ENCODE peak calls at places on chromosomes 3 and 15, in six cellular contexts. One of them, this sample, is unnamed.

GRCh38 chr15:68829068-68829467 is 8.4 kb upstream of the ANP32A start:
- ATAC-seq in activated CD8-positive, alpha-beta T cell treated with anti-CD3 and anti-CD28 coated beads for 36 hours: peak
- ATAC-seq in foreskin keratinocyte: peak
- ATAC-seq in RWPE2: peak
- ATAC-seq in left ventricle myocardium superior: peak
- ATAC-seq in upper lobe of left lung: no peak
- ATAC-seq in this sample: no peak

GRCh38 chr3:139105154-139105702 is 60.5 kb upstream of the PRR23C start:
- ATAC-seq in activated CD8-positive, alpha-beta T cell treated with anti-CD3 and anti-CD28 coated beads for 36 hours: no peak
- ATAC-seq in foreskin keratinocyte: no peak
- ATAC-seq in RWPE2: no peak
- ATAC-seq in left ventricle myocardium superior: no peak
- ATAC-seq in upper lobe of left lung: no peak
- ATAC-seq in this sample: no peak

GRCh38 chr3:84128024-84128423 is 830.8 kb upstream of the CADM2 start:
- ATAC-seq in activated CD8-positive, alpha-beta T cell treated with anti-CD3 and anti-CD28 coated beads for 36 hours: no peak
- ATAC-seq in foreskin keratinocyte: no peak
- ATAC-seq in RWPE2: no peak
- ATAC-seq in left ventricle myocardium superior: no peak
- ATAC-seq in upper lobe of left lung: no peak
- ATAC-seq in this sample: no peak

GRCh38 chr3:129058441-129059194 is 2.0 kb upstream of the GP9 start:
- ATAC-seq in activated CD8-positive, alpha-beta T cell treated with anti-CD3 and anti-CD28 coated beads for 36 hours: peak
- ATAC-seq in foreskin keratinocyte: peak
- ATAC-seq in RWPE2: peak
- ATAC-seq in left ventricle myocardium superior: peak
- ATAC-seq in upper lobe of left lung: peak
- ATAC-seq in this sample: no peak

GRCh38 chr3:15185404-15185803 is 20.6 kb upstream of the CAPN7 start:
- ATAC-seq in activated CD8-positive, alpha-beta T cell treated with anti-CD3 and anti-CD28 coated beads for 36 hours: no peak
- ATAC-seq in foreskin keratinocyte: no peak
- ATAC-seq in RWPE2: no peak
- ATAC-seq in left ventricle myocardium superior: no peak
- ATAC-seq in upper lobe of left lung: no peak
- ATAC-seq in this sample: no peak

GRCh38 chr15:40694706-40695468 is at the start of gene RAD51:
- ATAC-seq in activated CD8-positive, alpha-beta T cell treated with anti-CD3 and anti-CD28 coated beads for 36 hours: peak
- ATAC-seq in foreskin keratinocyte: peak
- ATAC-seq in RWPE2: peak
- ATAC-seq in left ventricle myocardium superior: peak
- ATAC-seq in upper lobe of left lung: peak
- ATAC-seq in this sample: peak

GRCh38 chr15:70447927-70448698 is 315.2 kb downstream of the UACA start:
- ATAC-seq in activated CD8-positive, alpha-beta T cell treated with anti-CD3 and anti-CD28 coated beads for 36 hours: peak
- ATAC-seq in foreskin keratinocyte: no peak
- ATAC-seq in RWPE2: no peak
- ATAC-seq in left ventricle myocardium superior: peak
- ATAC-seq in upper lobe of left lung: no peak
- ATAC-seq in this sample: no peak

GRCh38 chr3:197518794-197519451 is 36.8 kb downstream of the BDH1 start:
- ATAC-seq in activated CD8-positive, alpha-beta T cell treated with anti-CD3 and anti-CD28 coated beads for 36 hours: peak
- ATAC-seq in foreskin keratinocyte: no peak
- ATAC-seq in RWPE2: no peak
- ATAC-seq in left ventricle myocardium superior: no peak
- ATAC-seq in upper lobe of left lung: no peak
- ATAC-seq in this sample: no peak